ENCODE peak calls at places on chromosome 19, in six cellular contexts. B is H1, C is brain microvascular endothelial cell, A is progenitor cell of endocrine pancreas, X is cardiac fibroblast, E is psoas muscle. D is an unnamed sample.

GRCh38 chr19:30719189-30719990 is 347.2 kb downstream of the ZNF536 start:
- DNase-seq in B (no peak), C (no peak), A (peak; percentile 24), X (peak; percentile 18), E (peak; percentile 66), D (peak; percentile 35)

GRCh38 chr19:372306-372890 is 27.8 kb upstream of the MIER2 start:
- DNase-seq in B (no peak), C (peak; percentile 3), A (no peak), X (peak; percentile 66), E (peak; percentile 53), D (no peak)

GRCh38 chr19:18422530-18423191 is 3.5 kb downstream of the SSBP4 start:
- DNase-seq in B (no peak), C (no peak), A (peak; percentile 8), X (no peak), E (no peak), D (no peak)

GRCh38 chr19:6060600-6061391 is 49.5 kb downstream of the RFX2 start:
- DNase-seq in B (no peak), C (no peak), A (no peak), X (peak; percentile 17), E (peak; percentile 31), D (no peak)

GRCh38 chr19:31908486-31909255 is 436.7 kb upstream of the ZNF507 start:
- DNase-seq in B (no peak), C (no peak), A (no peak), X (no peak), E (no peak), D (no peak)

GRCh38 chr19:15419413-15420025 is 731 bp upstream of the AKAP8L start:
- DNase-seq in B (no peak), C (no peak), A (no peak), X (peak; percentile 28), E (no peak), D (no peak)

GRCh38 chr19:4531562-4532165 is 3.4 kb downstream of the PLIN5 start:
- DNase-seq in B (no peak), C (no peak), A (no peak), X (no peak), E (peak; percentile 34), D (no peak)

GRCh38 chr19:41861846-41862245 is 1.8 kb downstream of the RPS19 start:
- DNase-seq in B (no peak), C (no peak), A (no peak), X (no peak), E (no peak), D (no peak)

GRCh38 chr19:17294051-17294891 is 9.0 kb downstream of the ABHD8 start:
- DNase-seq in B (no peak), C (no peak), A (no peak), X (peak; percentile 34), E (no peak), D (no peak)

GRCh38 chr19:50046649-50047503 is 21.1 kb downstream of the ZNF473 start:
- DNase-seq in B (no peak), C (peak; percentile 7), A (no peak), X (peak; percentile 28), E (peak; percentile 54), D (no peak)

GRCh38 chr19:1038995-1039645 is 787 bp upstream of the ABCA7 start:
- DNase-seq in B (no peak), C (no peak), A (no peak), X (no peak), E (peak; percentile 21), D (no peak)

GRCh38 chr19:35816262-35816661 is 3.6 kb upstream of the PRODH2 start:
- DNase-seq in B (peak; percentile 31), C (no peak), A (no peak), X (no peak), E (no peak), D (no peak)

GRCh38 chr19:46670874-46671273 is 9.9 kb upstream of the DACT3 start:
- DNase-seq in B (no peak), C (no peak), A (no peak), X (peak; percentile 22), E (no peak), D (no peak)

GRCh38 chr19:45817010-45817724 is 2.1 kb upstream of the RSPH6A start:
- DNase-seq in B (peak; percentile 95), C (peak; percentile 92), A (peak; percentile 96), X (peak; percentile 96), E (peak; percentile 92), D (peak; percentile 99)

GRCh38 chr19:44758596-44758995 is 10.1 kb downstream of the BCL3 start:
- DNase-seq in B (no peak), C (no peak), A (no peak), X (no peak), E (no peak), D (no peak)

GRCh38 chr19:52778811-52779210 is 7.8 kb downstream of the ZNF600 start:
- DNase-seq in B (no peak), C (peak; percentile 0), A (no peak), X (no peak), E (no peak), D (no peak)

GRCh38 chr19:5996598-5997320 is 18.8 kb upstream of the RANBP3 start:
- DNase-seq in B (no peak), C (no peak), A (no peak), X (no peak), E (no peak), D (no peak)

GRCh38 chr19:42216653-42217521 is 590 bp downstream of the DEDD2 start:
- DNase-seq in B (no peak), C (peak; percentile 19), A (peak; percentile 46), X (no peak), E (peak; percentile 45), D (no peak)

GRCh38 chr19:6417713-6418561 is 6.7 kb downstream of the KHSRP start:
- DNase-seq in B (no peak), C (no peak), A (no peak), X (peak; percentile 24), E (no peak), D (no peak)

GRCh38 chr19:49863935-49864320 is 3.4 kb downstream of the PNKP start:
- DNase-seq in B (no peak), C (no peak), A (no peak), X (no peak), E (no peak), D (no peak)

GRCh38 chr19:10855879-10856522 is 7.8 kb downstream of the C19orf38 start:
- DNase-seq in B (no peak), C (no peak), A (no peak), X (peak; percentile 28), E (no peak), D (no peak)

GRCh38 chr19:17966497-17967257 is at the start of gene KCNN1:
- DNase-seq in B (no peak), C (no peak), A (peak; percentile 52), X (no peak), E (no peak), D (peak; percentile 57)

GRCh38 chr19:4360641-4361151 is 17.3 kb downstream of the MPND start:
- DNase-seq in B (no peak), C (no peak), A (no peak), X (no peak), E (no peak), D (no peak)

GRCh38 chr19:48102870-48103751 is 7.5 kb downstream of the PLA2G4C start:
- DNase-seq in B (no peak), C (peak; percentile 31), A (peak; percentile 17), X (peak; percentile 74), E (no peak), D (no peak)

GRCh38 chr19:45881082-45881908 is 4.6 kb downstream of the IRF2BP1 start:
- DNase-seq in B (no peak), C (no peak), A (no peak), X (no peak), E (no peak), D (no peak)

GRCh38 chr19:10321417-10321797 is 5.6 kb upstream of the FDX2 start:
- DNase-seq in B (no peak), C (no peak), A (no peak), X (no peak), E (no peak), D (no peak)

DNA sequence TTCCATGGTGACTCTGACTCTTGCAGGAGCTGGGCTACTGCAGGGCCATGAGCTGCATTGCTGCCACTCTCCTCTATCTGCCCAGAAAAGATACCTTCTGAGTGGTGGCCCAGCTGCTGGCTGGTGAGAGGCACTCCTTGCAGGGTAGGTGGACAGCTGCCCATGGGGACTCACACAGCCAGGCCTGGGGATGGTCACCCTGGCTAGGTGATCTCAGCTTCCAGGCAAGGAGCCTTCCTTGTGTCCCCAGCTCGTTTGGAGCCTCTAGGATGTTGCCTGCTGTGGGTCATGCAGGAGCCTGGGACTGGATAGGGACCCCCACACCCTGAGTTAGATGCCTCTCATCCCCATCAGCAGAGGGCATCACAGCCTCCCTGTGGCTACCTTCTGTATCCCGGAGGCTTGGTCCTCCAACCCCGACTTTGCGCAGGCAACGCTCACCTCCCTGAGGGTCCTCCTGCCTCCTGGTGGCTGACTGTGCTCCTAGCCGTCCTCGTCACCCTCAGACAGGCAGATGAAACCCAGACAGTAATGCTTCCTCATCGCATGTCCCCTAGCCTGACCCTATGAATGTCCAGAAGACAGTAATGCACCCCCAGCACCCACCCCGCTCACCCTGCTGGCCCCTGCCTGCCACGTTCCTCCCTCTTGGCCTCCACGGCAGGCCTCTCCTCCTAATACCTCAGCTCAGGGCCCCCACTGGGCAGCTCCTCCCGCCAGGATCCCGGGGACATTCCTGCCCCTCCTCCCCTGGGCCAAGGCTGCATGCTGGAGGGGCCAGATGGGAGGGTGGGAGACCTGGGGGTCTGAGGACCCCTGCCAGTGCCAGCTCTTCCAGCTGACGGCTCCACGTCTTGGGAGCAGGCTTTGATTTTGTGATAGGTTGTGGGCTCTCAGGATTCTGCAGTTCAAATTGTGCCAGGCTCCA is 13.6 kb upstream of the ZNF14 start:
- DNase-seq in B (no peak), C (no peak), A (no peak), X (no peak), E (no peak), D (no peak)
- TF ChIP-seq CTCF in B (peak; percentile 52), C (no peak), A (peak; percentile 10), X (no peak), E (no peak), D (no peak)

GRCh38 chr19:51440052-51440451 is 18.2 kb downstream of the SIGLEC8 start:
- DNase-seq in B (no peak), C (no peak), A (no peak), X (no peak), E (no peak), D (no peak)

GRCh38 chr19:51433092-51433491 is 15.7 kb upstream of the SIGLEC10 start:
- DNase-seq in B (no peak), C (no peak), A (no peak), X (no peak), E (no peak), D (no peak)

GRCh38 chr19:51441410-51442390 is 16.6 kb downstream of the SIGLEC8 start:
- DNase-seq in B (no peak), C (no peak), A (no peak), X (no peak), E (no peak), D (no peak)

GRCh38 chr19:51440846-51441409 is 17.3 kb downstream of the SIGLEC8 start:
- DNase-seq in B (no peak), C (no peak), A (no peak), X (no peak), E (no peak), D (no peak)

GRCh38 chr19:51439021-51439465 is 19.2 kb downstream of the SIGLEC8 start:
- DNase-seq in B (no peak), C (no peak), A (no peak), X (peak; percentile 3), E (no peak), D (no peak)
- TF ChIP-seq CTCF in B (peak; percentile 75), C (no peak), A (peak; percentile 27), X (peak; percentile 36), E (peak; percentile 10), D (no peak)

GRCh38 chr19:13962738-13963602 is 10.7 kb downstream of the DCAF15 start:
- DNase-seq in B (no peak), C (no peak), A (no peak), X (no peak), E (no peak), D (no peak)
- TF ChIP-seq CTCF in B (peak; percentile 3), C (no peak), A (no peak), X (no peak), E (no peak), D (no peak)

GRCh38 chr19:13013649-13014048 is 18.4 kb downstream of the NFIX start:
- DNase-seq in B (no peak), C (no peak), A (no peak), X (no peak), E (no peak), D (no peak)
- TF ChIP-seq CTCF in B (no peak), C (no peak), A (no peak), X (no peak), E (no peak), D (no peak)